ENCODE peak calls at places on chromosomes 11 and 22, in ten cellular contexts. J is Karpas-422, Q is MM.1S, P is GM23338, Z is OCI-LY7, I is PC-3, B is HCT116, C is GM23248, K is SK-N-SH, S is hepatocyte. T is an unnamed sample.
A peak's percentile ranks its signal among the peaks of the same experiment; 100 is the strongest.

GRCh38 chr11:131932584-131933360 is 562.4 kb downstream of the NTM start:
- DNase-seq in C (no peak), K (no peak), P (no peak), S (no peak), J (no peak), Z (no peak), Q (no peak), I (no peak), B (no peak), T (no peak)

GRCh38 chr11:124194696-124195418 is 11.7 kb downstream of the OR10D3 start:
- DNase-seq in J (peak; percentile 66), Z (peak; percentile 56), Q (peak; percentile 65), S (peak; percentile 74), C (peak; percentile 66), P (peak; percentile 80), I (peak; percentile 79), B (peak; percentile 57), K (peak; percentile 64), T (peak; percentile 49)

GRCh38 chr11:126123686-126124085 is 61.0 kb upstream of the CDON start:
- DNase-seq in S (no peak), J (no peak), C (no peak), K (no peak), Z (no peak), I (peak; percentile 25), P (no peak), B (no peak), Q (no peak), T (no peak)

GRCh38 chr22:45446216-45446615 is 32.7 kb downstream of the RIBC2 start:
- DNase-seq in I (no peak), J (no peak), C (peak; percentile 83), Z (no peak), P (no peak), B (no peak), Q (no peak), S (no peak), K (no peak), T (no peak)

GRCh38 chr22:48574776-48575566 is 1252.7 kb downstream of the BRD1 start:
- DNase-seq in Q (peak; percentile 70), I (no peak), Z (no peak), C (peak; percentile 42), S (peak; percentile 89), J (no peak), B (no peak), K (peak; percentile 85), P (peak; percentile 66), T (no peak)

GRCh38 chr11:77320351-77320750 is 18.9 kb upstream of the GDPD4 start:
- DNase-seq in K (no peak), B (no peak), Z (no peak), J (no peak), S (no peak), I (no peak), P (no peak), C (peak; percentile 26), Q (no peak), T (no peak)

GRCh38 chr22:21563912-21564311 is 3.6 kb upstream of the UBE2L3 start:
- DNase-seq in B (no peak), Q (no peak), K (no peak), P (no peak), Z (no peak), C (no peak), I (no peak), J (no peak), S (no peak), T (no peak)

GRCh38 chr22:21996175-21996574 is 13.6 kb upstream of the TOP3B start:
- DNase-seq in K (no peak), I (no peak), S (no peak), J (no peak), C (no peak), Z (no peak), Q (no peak), P (no peak), B (no peak), T (no peak)

GRCh38 chr11:118846181-118846946 is 37.3 kb upstream of the CXCR5 start:
- DNase-seq in S (peak; percentile 30), Z (no peak), K (no peak), B (no peak), Q (no peak), I (no peak), J (no peak), P (peak; percentile 68), C (no peak), T (no peak)

GRCh38 chr22:24067587-24068376 is 56.7 kb downstream of the CABIN1 start:
- DNase-seq in K (no peak), B (no peak), Z (peak; percentile 25), J (no peak), P (no peak), S (no peak), C (no peak), I (no peak), Q (no peak), T (no peak)

GRCh38 chr22:18971321-18971751 is 35.2 kb upstream of the PRODH start:
- DNase-seq in P (no peak), Q (no peak), B (no peak), I (no peak), K (no peak), Z (no peak), C (no peak), J (no peak), S (no peak), T (no peak)

GRCh38 chr22:18973264-18974031 is 37.4 kb upstream of the PRODH start:
- DNase-seq in J (no peak), S (no peak), K (no peak), C (no peak), P (no peak), B (no peak), I (no peak), Z (no peak), Q (no peak), T (no peak)

GRCh38 chr22:18968011-18968749 is 32.1 kb upstream of the PRODH start:
- DNase-seq in Z (no peak), C (peak; percentile 51), K (no peak), S (peak; percentile 76), J (peak; percentile 45), Q (no peak), P (peak; percentile 56), B (no peak), I (peak; percentile 3), T (no peak)

GRCh38 chr22:18970180-18970947 is 34.3 kb upstream of the PRODH start:
- DNase-seq in I (no peak), B (no peak), P (peak; percentile 86), Q (no peak), J (no peak), K (peak; percentile 85), S (peak; percentile 53), C (peak; percentile 47), Z (no peak), T (no peak)

DNA sequence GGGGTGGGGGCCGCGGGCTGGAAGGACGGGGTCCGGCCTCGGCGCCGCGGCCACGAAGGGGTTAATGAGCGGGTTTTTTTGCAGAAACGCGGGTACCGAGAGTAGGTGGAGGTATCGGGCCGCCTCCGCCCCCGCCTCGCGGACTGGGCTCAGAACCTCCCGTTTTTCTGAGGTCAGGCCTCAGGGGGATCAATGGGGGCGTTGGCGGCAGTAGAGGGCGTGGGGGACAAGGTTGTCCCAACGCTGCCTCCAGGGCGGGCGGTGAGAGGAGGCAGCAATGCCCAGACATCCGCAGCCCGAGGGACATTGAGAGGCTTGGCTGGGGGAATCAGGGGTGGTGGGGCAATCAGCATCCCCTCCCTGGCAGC is 34.8 kb upstream of the PRODH start:
- DNase-seq in J (no peak), I (no peak), Z (no peak), K (peak; percentile 65), C (no peak), Q (no peak), B (no peak), S (no peak), P (peak; percentile 57), T (no peak)
- H2AFZ ChIP-seq in J (no peak overlapping the region), I (peak overlapping the region; percentile 59), Z (no peak overlapping the region), K (no peak overlapping the region), C (peak overlapping the region; percentile 83), Q (no peak overlapping the region), B (no peak overlapping the region), S (peak overlapping the region; percentile 71), P (no peak overlapping the region), T (no peak overlapping the region)

GRCh38 chr11:43558056-43558455 is 122.5 kb upstream of the HSD17B12 start:
- DNase-seq in C (no peak), Z (no peak), P (no peak), I (no peak), B (no peak), S (no peak), Q (no peak), J (no peak), K (no peak), T (no peak)

GRCh38 chr11:43557553-43558031 is 122.9 kb upstream of the HSD17B12 start:
- DNase-seq in C (peak; percentile 49), I (peak; percentile 21), S (no peak), K (no peak), B (no peak), Q (no peak), J (no peak), Z (no peak), P (peak; percentile 67), T (no peak)

GRCh38 chr11:43555811-43556210 is 124.7 kb upstream of the HSD17B12 start:
- DNase-seq in B (no peak), J (no peak), I (peak; percentile 7), C (peak; percentile 74), P (no peak), S (no peak), Z (no peak), K (no peak), Q (no peak), T (no peak)

GRCh38 chr11:43556269-43556668 is 124.3 kb upstream of the HSD17B12 start:
- DNase-seq in C (no peak), J (no peak), P (peak; percentile 27), Q (no peak), S (no peak), Z (no peak), B (no peak), K (no peak), I (no peak), T (no peak)

DNA sequence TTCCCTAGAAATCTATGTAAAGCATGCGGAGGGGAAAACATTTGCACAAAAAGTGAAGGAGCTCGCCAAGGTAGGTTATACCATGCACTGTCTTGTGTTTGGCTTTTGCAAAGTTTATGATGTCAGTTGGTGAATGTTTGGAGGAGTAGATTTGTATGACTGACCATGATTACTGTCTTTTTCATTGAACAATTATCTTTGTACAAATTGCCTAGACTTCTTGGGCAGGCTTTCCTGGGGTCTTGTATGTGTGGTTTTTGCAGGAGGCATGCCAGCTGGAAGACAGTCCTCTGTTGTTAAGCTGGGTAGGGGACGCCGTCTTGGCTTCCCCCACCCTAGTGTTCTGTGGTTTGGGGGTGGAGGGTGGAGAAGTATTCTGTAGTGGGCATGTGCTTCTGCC is 123.6 kb upstream of the HSD17B12 start:
- DNase-seq in Q (no peak), K (no peak), S (no peak), I (no peak), J (no peak), P (no peak), C (no peak), B (no peak), Z (no peak), T (no peak)
- H3K9me2 ChIP-seq in Q (no peaks in the 10 kb centered on the region), K (no peaks in the 10 kb centered on the region), S (no peaks in the 10 kb centered on the region), I (no peaks in the 10 kb centered on the region), J (no peaks in the 10 kb centered on the region), P (peaks cover 13% of the 10 kb centered on the region), C (no peaks in the 10 kb centered on the region), B (no peaks in the 10 kb centered on the region), Z (no peaks in the 10 kb centered on the region), T (no peaks in the 10 kb centered on the region)

GRCh38 chr11:46383974-46384701 is 2.7 kb downstream of the MDK start:
- DNase-seq in J (no peak), I (peak; percentile 19), K (no peak), B (peak; percentile 46), Z (no peak), C (no peak), S (no peak), P (no peak), Q (no peak), T (no peak)
- H4K20me1 ChIP-seq in J (peaks cover 8% of the 10 kb centered on the region), I (no peaks in the 10 kb centered on the region), K (no peaks in the 10 kb centered on the region), B (no peaks in the 10 kb centered on the region), Z (no peaks in the 10 kb centered on the region), C (no peaks in the 10 kb centered on the region), S (peaks cover 8% of the 10 kb centered on the region), P (peaks cover 7% of the 10 kb centered on the region), Q (no peaks in the 10 kb centered on the region), T (no peaks in the 10 kb centered on the region)

GRCh38 chr11:35313066-35313765 is 106.1 kb downstream of the SLC1A2 start:
- DNase-seq in I (no peak), Z (peak; percentile 54), Q (peak; percentile 58), K (no peak), C (no peak), P (no peak), B (no peak), J (peak; percentile 65), S (no peak), T (no peak)
- H2AFZ ChIP-seq in I (no peak overlapping the region), Z (peak overlapping the region; percentile 33), Q (no peak overlapping the region), K (no peak overlapping the region), C (no peak overlapping the region), P (no peak overlapping the region), B (no peak overlapping the region), J (no peak overlapping the region), S (no peak overlapping the region), T (peak overlapping the region; percentile 46)

T was measured in PC-9.